ENCODE peak calls at places on chromosomes 7 and 10, in six cellular contexts. Y is tibial artery, O is WTC11, N is GM23338, U is breast epithelium, K is heart right ventricle. V is an unnamed sample.

GRCh38 chr10:97106207-97106606 is 79.6 kb downstream of the SLIT1 start:
- DNase-seq in U (no peak), O (no peak), K (no peak), N (no peak), Y (no peak), V (no peak)

GRCh38 chr7:44158060-44158872 is 17.1 kb upstream of the MYL7 start:
- DNase-seq in Y (no peak), N (no peak), K (no peak), O (no peak), U (peak; percentile 34), V (no peak)

GRCh38 chr7:7208524-7208923 is 26.2 kb downstream of the C1GALT1 start:
- DNase-seq in O (peak; percentile 35), N (peak; percentile 72), K (no peak), U (no peak), Y (no peak), V (no peak)

GRCh38 chr7:99331002-99331401 is 5.3 kb downstream of the ARPC1A start:
- DNase-seq in U (no peak), K (no peak), N (no peak), O (no peak), Y (no peak), V (no peak)

GRCh38 chr10:126673565-126673964 is 3.1 kb upstream of the C10orf90 start:
- DNase-seq in Y (no peak), K (no peak), N (no peak), U (no peak), O (no peak), V (no peak)

GRCh38 chr10:37860494-37861190 is 3.2 kb upstream of the ZNF248 start:
- DNase-seq in Y (no peak), U (no peak), O (no peak), N (no peak), K (no peak), V (no peak)

GRCh38 chr7:26179422-26179821 is 21.1 kb downstream of the HNRNPA2B1 start:
- DNase-seq in U (no peak), Y (no peak), K (no peak), O (no peak), N (no peak), V (no peak)

GRCh38 chr10:30935078-30935477 is 96.6 kb downstream of the ZNF438 start:
- DNase-seq in Y (no peak), N (no peak), O (no peak), K (no peak), U (no peak), V (no peak)

GRCh38 chr10:27448926-27449325 is 55.2 kb upstream of the RAB18 start:
- DNase-seq in Y (no peak), N (peak; percentile 28), O (no peak), K (no peak), U (no peak), V (no peak)

GRCh38 chr7:103702454-103702853 is 256.4 kb upstream of the SLC26A5 start:
- DNase-seq in K (no peak), U (no peak), N (no peak), Y (no peak), O (no peak), V (no peak)

GRCh38 chr10:62978417-62978955 is 154.6 kb upstream of the NRBF2 start:
- DNase-seq in N (no peak), Y (no peak), O (no peak), U (no peak), K (no peak), V (no peak)

GRCh38 chr10:132702601-132703304 is 83.2 kb downstream of the NKX6-2 start:
- DNase-seq in O (no peak), N (no peak), U (peak; percentile 53), Y (peak; percentile 10), K (no peak), V (peak; percentile 69)

GRCh38 chr10:132705173-132705572 is 80.8 kb downstream of the NKX6-2 start:
- DNase-seq in Y (no peak), N (no peak), U (peak; percentile 40), K (peak; percentile 30), O (peak; percentile 6), V (peak; percentile 73)

GRCh38 chr10:132703305-132704007 is 82.5 kb downstream of the NKX6-2 start:
- DNase-seq in K (no peak), N (no peak), U (no peak), Y (peak; percentile 10), O (no peak), V (peak; percentile 24)

GRCh38 chr10:132705943-132706342 is 80.0 kb downstream of the NKX6-2 start:
- DNase-seq in N (no peak), O (no peak), K (no peak), Y (no peak), U (no peak), V (no peak)

GRCh38 chr10:132704008-132704814 is 81.7 kb downstream of the NKX6-2 start:
- DNase-seq in U (peak; percentile 43), N (no peak), Y (peak; percentile 11), O (no peak), K (peak; percentile 5), V (peak; percentile 54)
- TF ChIP-seq CTCF in U (no peak), N (no peak), Y (no peak), O (no peak), K (no peak), V (no peak)

GRCh38 chr10:69569144-69569934 is 3.9 kb downstream of the NEUROG3 start:
- DNase-seq in K (no peak), U (no peak), N (peak; percentile 73), Y (no peak), O (peak; percentile 63), V (no peak)

GRCh38 chr10:69567920-69568319 is 5.3 kb downstream of the NEUROG3 start:
- DNase-seq in U (no peak), K (peak; percentile 57), Y (peak; percentile 27), O (peak; percentile 83), N (peak; percentile 90), V (no peak)

GRCh38 chr10:69570050-69570816 is 3.0 kb downstream of the NEUROG3 start:
- DNase-seq in Y (no peak), K (no peak), N (peak; percentile 69), U (no peak), O (no peak), V (no peak)

GRCh38 chr10:69571618-69572158 is 1.5 kb downstream of the NEUROG3 start:
- DNase-seq in N (peak; percentile 66), U (no peak), K (no peak), O (no peak), Y (no peak), V (no peak)

DNA sequence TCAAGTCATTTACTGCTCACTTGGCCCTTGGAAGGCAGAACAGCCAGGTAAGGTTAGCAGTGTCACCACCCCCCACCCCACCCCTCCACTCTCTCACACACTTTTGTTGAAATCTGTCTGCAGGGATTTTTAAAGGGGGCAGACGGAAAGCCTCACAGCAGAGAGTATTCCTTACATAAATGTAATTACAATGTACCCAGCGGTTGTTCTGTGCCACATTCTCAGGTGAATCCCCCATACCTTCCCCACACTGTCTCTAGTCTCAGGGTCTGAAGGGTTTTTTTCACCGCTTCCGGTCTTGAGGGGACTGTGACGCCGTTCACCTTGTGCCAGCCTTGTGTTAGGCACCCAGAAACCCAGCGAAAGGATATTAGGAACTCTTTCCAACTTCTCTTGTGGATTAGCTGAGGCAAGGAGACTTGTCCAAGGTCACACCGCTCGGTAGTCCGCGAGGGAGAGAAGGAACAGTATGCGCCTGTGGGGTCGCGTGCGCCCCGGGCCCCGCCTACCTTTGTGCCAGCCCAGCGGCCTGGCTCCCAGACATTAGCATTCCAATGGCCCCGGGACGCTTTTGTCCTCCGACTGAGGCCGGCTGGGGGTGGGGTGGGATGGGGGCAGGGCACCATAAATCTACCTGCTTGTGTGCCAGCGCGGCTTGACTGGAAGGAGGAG is 4.6 kb downstream of the NEUROG3 start:
- DNase-seq in O (peak; percentile 85), U (no peak), Y (no peak), N (peak; percentile 95), K (no peak), V (no peak)
- TF ChIP-seq CTCF in O (no peak), U (no peak), Y (no peak), N (no peak), K (no peak), V (no peak)

GRCh38 chr10:25696013-25696708 is 237.9 kb upstream of the MYO3A start:
- DNase-seq in Y (no peak), K (no peak), N (peak; percentile 39), U (no peak), O (peak; percentile 15), V (no peak)
- TF ChIP-seq CTCF in Y (no peak), K (no peak), N (peak; percentile 52), U (no peak), O (no peak), V (no peak)

DNA sequence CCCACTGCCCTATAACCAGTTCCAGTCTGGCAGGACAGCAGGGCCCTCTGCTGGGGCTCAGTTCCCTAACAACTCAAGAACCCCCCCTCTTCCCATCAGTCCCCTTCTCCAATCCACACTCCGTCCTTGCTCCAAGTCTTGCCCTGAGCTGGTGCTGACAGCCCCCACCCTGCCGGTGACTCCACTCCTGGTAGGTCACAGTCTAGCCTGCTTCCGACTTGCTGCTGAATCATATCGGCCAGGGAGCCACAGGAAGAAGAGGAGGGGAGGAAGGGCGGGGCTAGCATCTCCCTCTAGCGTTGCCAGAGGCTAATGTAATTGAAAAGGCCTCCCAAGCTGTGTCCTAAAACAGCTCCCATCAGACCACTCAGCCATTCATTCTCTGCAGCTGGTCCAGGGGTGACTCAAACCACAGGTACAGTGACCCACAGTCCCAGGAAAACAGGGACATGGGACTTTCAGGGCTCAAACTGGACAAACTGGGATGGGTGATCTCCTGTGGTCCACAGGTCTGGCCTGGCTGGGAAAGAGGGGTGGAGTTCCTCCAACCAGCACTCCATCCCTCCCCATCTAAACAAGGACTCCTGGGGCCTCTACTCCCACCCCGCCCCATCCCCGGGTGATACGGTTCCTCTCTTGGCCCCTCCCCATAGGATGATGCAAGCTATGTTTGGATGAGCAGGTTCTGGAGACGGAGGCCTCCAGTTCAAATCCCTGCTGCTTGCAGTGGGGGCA is 158.8 kb downstream of the SH3PXD2A start:
- DNase-seq in K (peak; percentile 58), O (peak; percentile 55), Y (peak; percentile 59), N (peak; percentile 82), U (no peak), V (peak; percentile 81)
- TF ChIP-seq CTCF in K (peak; percentile 35), O (no peak), Y (peak; percentile 29), N (peak; percentile 37), U (no peak), V (peak; percentile 43)

DNA sequence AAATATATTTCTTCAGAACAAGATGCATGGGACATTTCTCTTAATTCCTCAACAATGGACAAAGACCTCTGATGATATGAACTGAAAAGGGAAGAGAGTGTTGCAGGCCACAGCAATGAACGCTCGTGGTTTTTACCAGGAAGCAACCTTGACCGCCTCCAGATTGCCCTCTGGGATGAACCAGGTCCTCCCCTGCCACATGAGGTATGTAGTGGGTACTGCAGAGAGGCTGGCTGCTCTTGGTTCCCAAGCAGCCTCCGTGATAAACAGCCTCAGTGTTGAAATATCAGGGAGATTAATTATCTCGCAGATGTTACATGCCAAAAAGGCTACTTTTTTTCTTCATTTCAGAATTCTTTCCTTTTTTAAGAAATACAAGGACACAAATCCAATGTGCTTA is 338.8 kb downstream of the ELMO1 start:
- DNase-seq in Y (no peak), O (no peak), N (peak; percentile 22), U (no peak), K (no peak), V (no peak)
- TF ChIP-seq CTCF in Y (no peak), O (no peak), N (no peak), U (peak; percentile 23), K (no peak), V (no peak)

V was measured in spleen.